ENCODE peak calls at places on chromosomes 6 and 20, in six cellular contexts. Z is amniotic stem cell, H is heart left ventricle, O is DMS153, N is hippocampal formation, R is fibroblast of pulmonary artery. I is an unnamed sample.
A peak's percentile ranks its signal among the peaks of the same experiment; 100 is the strongest.

GRCh38 chr20:47318027-47318595 is 38.4 kb downstream of the ZMYND8 start:
- DNase-seq in Z (no peak), H (no peak), O (no peak), N (peak; percentile 62), R (peak; percentile 91), I (no peak)

GRCh38 chr6:11710968-11711643 is 67.5 kb downstream of the ADTRP start:
- DNase-seq in Z (no peak), H (no peak), O (no peak), N (no peak), R (no peak), I (no peak)

GRCh38 chr6:84021625-84022024 is 11.9 kb upstream of the MRAP2 start:
- DNase-seq in Z (no peak), H (no peak), O (no peak), N (no peak), R (no peak), I (no peak)

GRCh38 chr6:394641-395289 is 3.2 kb downstream of the IRF4 start:
- DNase-seq in Z (no peak), H (no peak), O (no peak), N (no peak), R (no peak), I (no peak)

GRCh38 chr6:9851541-9852380 is 563.1 kb downstream of the TFAP2A start:
- DNase-seq in Z (no peak), H (no peak), O (no peak), N (no peak), R (peak; percentile 22), I (no peak)

GRCh38 chr6:33840064-33840926 is 36.5 kb upstream of the MLN start:
- DNase-seq in Z (peak; percentile 96), H (no peak), O (peak; percentile 87), N (no peak), R (peak; percentile 96), I (peak; percentile 66)

GRCh38 chr20:52305843-52306242 is 114.3 kb upstream of the ZFP64 start:
- DNase-seq in Z (no peak), H (no peak), O (no peak), N (no peak), R (no peak), I (no peak)

GRCh38 chr6:40755046-40755681 is 168.0 kb upstream of the LRFN2 start:
- DNase-seq in Z (peak; percentile 18), H (no peak), O (no peak), N (no peak), R (peak; percentile 35), I (no peak)

I was measured in GOT3.